ENCODE peak calls at places on chromosomes 3 and 15, in five cellular contexts. N is sciatic nerve; D is GDM1; V is activated CD4-positive, CD25-positive, alpha-beta regulatory T cell treated with anti-CD3 and anti-CD28 coated beads, Interleukin-2, amount 50 U/mL, for 72 hours; H is CD8-positive, alpha-beta memory T cell. K is an unnamed sample.

GRCh38 chr3:176950743-176951142 is 246.5 kb downstream of the TBL1XR1 start:
- DNase-seq in D (no peak), N (no peak), V (no peak), H (no peak), K (no peak)

GRCh38 chr15:38260077-38260476 is 7.4 kb downstream of the SPRED1 start:
- DNase-seq in D (no peak), V (no peak), N (no peak), H (no peak), K (no peak)

GRCh38 chr15:94607176-94607654 is 375.9 kb downstream of the MCTP2 start:
- DNase-seq in D (peak; percentile 56), V (no peak), N (peak; percentile 62), H (no peak), K (no peak)

GRCh38 chr15:101012326-101013040 is 93.3 kb downstream of the LRRK1 start:
- DNase-seq in D (no peak), V (no peak), N (no peak), H (no peak), K (peak; percentile 22)

GRCh38 chr3:109973733-109974132 is 636.4 kb upstream of the DPPA4 start:
- DNase-seq in H (no peak), D (no peak), N (no peak), V (no peak), K (no peak)

GRCh38 chr3:138148503-138148902 is 16.3 kb upstream of the A4GNT start:
- DNase-seq in N (no peak), H (no peak), D (no peak), V (no peak), K (no peak)

GRCh38 chr3:187136936-187137335 is 2.4 kb downstream of the RPL39L start:
- DNase-seq in N (no peak), D (no peak), H (no peak), V (no peak), K (no peak)

GRCh38 chr3:178002113-178002512 is 534.1 kb upstream of the KCNMB2 start:
- DNase-seq in V (no peak), D (no peak), N (no peak), H (no peak), K (no peak)

GRCh38 chr3:119636891-119637611 is 23.3 kb downstream of the POPDC2 start:
- DNase-seq in H (no peak), V (no peak), D (no peak), N (no peak), K (no peak)

GRCh38 chr15:62608369-62608768 is 434.2 kb upstream of the TPM1 start:
- DNase-seq in D (no peak), V (no peak), H (no peak), N (no peak), K (no peak)

GRCh38 chr3:11591401-11592266 is 52.1 kb downstream of the VGLL4 start:
- DNase-seq in V (no peak), D (no peak), N (peak; percentile 81), H (no peak), K (no peak)

GRCh38 chr3:191961036-191961435 is 500.1 kb downstream of the PYDC2 start:
- DNase-seq in D (no peak), V (no peak), H (no peak), N (no peak), K (no peak)

GRCh38 chr3:150149651-150150051 is 179.0 kb upstream of the PFN2 start:
- DNase-seq in H (no peak), N (no peak), D (no peak), V (no peak), K (no peak)

GRCh38 chr15:78859971-78860733 is 12.5 kb upstream of the MORF4L1 start:
- DNase-seq in D (peak; percentile 73), V (peak; percentile 78), H (peak; percentile 82), N (peak; percentile 78), K (no peak)

GRCh38 chr15:62343397-62343796 is 178.3 kb upstream of the C2CD4B start:
- DNase-seq in N (no peak), V (no peak), D (no peak), H (no peak), K (no peak)

GRCh38 chr15:73959801-73960200 is 32.3 kb downstream of the STOML1 start:
- DNase-seq in H (no peak), D (no peak), N (peak; percentile 30), V (no peak), K (peak; percentile 31)

GRCh38 chr15:48190932-48191573 is 412 bp upstream of the CTXN2 start:
- DNase-seq in N (peak; percentile 88), V (no peak), H (no peak), D (no peak), K (peak; percentile 75)

GRCh38 chr3:133330043-133330442 is 69.8 kb upstream of the BFSP2 start:
- DNase-seq in H (no peak), V (no peak), N (no peak), D (no peak), K (no peak)

GRCh38 chr15:57472861-57473260 is 96.6 kb downstream of the CGNL1 start:
- DNase-seq in H (no peak), N (no peak), D (no peak), V (no peak), K (no peak)

GRCh38 chr3:189337672-189338071 is 165.9 kb downstream of the TPRG1 start:
- DNase-seq in D (no peak), V (no peak), H (no peak), N (no peak), K (no peak)

GRCh38 chr3:183868804-183869203 is 15.9 kb downstream of the PARL start:
- DNase-seq in H (no peak), N (no peak), D (no peak), V (no peak), K (no peak)

GRCh38 chr3:150490212-150490611 is 56.1 kb downstream of the SERP1 start:
- DNase-seq in N (no peak), V (no peak), H (no peak), D (no peak), K (no peak)